ENCODE peak calls at places on chromosomes 3 and 15, in seven cellular contexts. S, D, J, Q, U, H and R are unnamed samples.

GRCh38 chr3:39101022-39101689 is 6.3 kb downstream of the GORASP1 start:
- DNase-seq in S (peak), D (peak), J (no peak), Q (peak), U (peak), H (peak), R (no peak)

GRCh38 chr3:48926425-48927392 is 8.1 kb downstream of the ARIH2 start:
- DNase-seq in S (no peak), D (no peak), J (no peak), Q (no peak), U (peak), H (no peak), R (no peak)

GRCh38 chr3:141402476-141403171 is 34.3 kb downstream of the ZBTB38 start:
- DNase-seq in S (peak), D (peak), J (peak), Q (peak), U (peak), H (peak), R (no peak)

GRCh38 chr3:11718582-11719405 is 75.1 kb upstream of the VGLL4 start:
- DNase-seq in S (no peak), D (peak), J (peak), Q (peak), U (peak), H (peak), R (peak)

GRCh38 chr3:108838411-108838810 is 15.8 kb downstream of the TRAT1 start:
- DNase-seq in S (no peak), D (no peak), J (no peak), Q (no peak), U (no peak), H (no peak), R (no peak)

GRCh38 chr3:58998476-58999117 is 51.2 kb downstream of the CFAP20DC start:
- DNase-seq in S (no peak), D (peak), J (no peak), Q (peak), U (peak), H (peak), R (no peak)

GRCh38 chr3:23435318-23435717 is 232.2 kb downstream of the UBE2E2 start:
- DNase-seq in S (peak), D (peak), J (no peak), Q (no peak), U (no peak), H (no peak), R (no peak)

GRCh38 chr3:197339841-197340520 is 41.6 kb upstream of the DLG1 start:
- DNase-seq in S (no peak), D (peak), J (no peak), Q (peak), U (peak), H (no peak), R (no peak)

GRCh38 chr15:57495037-57495436 is 96.7 kb upstream of the MYZAP start:
- DNase-seq in S (no peak), D (peak), J (no peak), Q (no peak), U (no peak), H (peak), R (no peak)

GRCh38 chr3:66797916-66798560 is 200.1 kb upstream of the KBTBD8 start:
- DNase-seq in S (peak), D (peak), J (peak), Q (peak), U (peak), H (no peak), R (peak)

GRCh38 chr3:112372396-112372795 is 39.4 kb downstream of the CD200 start:
- DNase-seq in S (no peak), D (no peak), J (no peak), Q (no peak), U (no peak), H (no peak), R (no peak)

GRCh38 chr3:102301155-102301554 is 133.7 kb upstream of the ZPLD1 start:
- DNase-seq in S (no peak), D (peak), J (no peak), Q (no peak), U (no peak), H (no peak), R (no peak)

GRCh38 chr3:139103484-139103883 is 58.8 kb upstream of the PRR23C start:
- DNase-seq in S (no peak), D (no peak), J (no peak), Q (no peak), U (no peak), H (no peak), R (no peak)

GRCh38 chr15:67741313-67741712 is 84.0 kb upstream of the SKOR1 start:
- DNase-seq in S (no peak), D (no peak), J (no peak), Q (no peak), U (no peak), H (no peak), R (no peak)

GRCh38 chr3:190182418-190183043 is 61.8 kb upstream of the P3H2 start:
- DNase-seq in S (no peak), D (no peak), J (no peak), Q (peak), U (peak), H (peak), R (no peak)

GRCh38 chr15:50463423-50464358 is 39.5 kb downstream of the USP8 start:
- DNase-seq in S (no peak), D (no peak), J (no peak), Q (peak), U (peak), H (no peak), R (no peak)

GRCh38 chr3:117144832-117145231 is 435.3 kb downstream of the TUSC7 start:
- DNase-seq in S (no peak), D (no peak), J (no peak), Q (peak), U (no peak), H (no peak), R (no peak)

GRCh38 chr3:179717219-179717618 is 64.4 kb downstream of the USP13 start:
- DNase-seq in S (no peak), D (no peak), J (no peak), Q (no peak), U (no peak), H (no peak), R (no peak)

GRCh38 chr15:70088887-70089691 is 8.6 kb downstream of the TLE3 start:
- DNase-seq in S (no peak), D (peak), J (no peak), Q (peak), U (peak), H (no peak), R (no peak)

GRCh38 chr3:148847351-148847750 is 17.7 kb upstream of the CPA3 start:
- DNase-seq in S (no peak), D (no peak), J (no peak), Q (peak), U (no peak), H (no peak), R (no peak)

GRCh38 chr3:34152641-34153040 is 354.2 kb downstream of the PDCD6IP start:
- DNase-seq in S (no peak), D (no peak), J (no peak), Q (no peak), U (no peak), H (no peak), R (no peak)

GRCh38 chr3:108791473-108791872 is 31.1 kb upstream of the TRAT1 start:
- DNase-seq in S (no peak), D (no peak), J (no peak), Q (no peak), U (no peak), H (no peak), R (no peak)

GRCh38 chr3:20375302-20375701 is 189.3 kb upstream of the SGO1 start:
- DNase-seq in S (no peak), D (no peak), J (no peak), Q (no peak), U (no peak), H (peak), R (no peak)

GRCh38 chr3:119624002-119624401 is 26.3 kb downstream of the PLA1A start:
- DNase-seq in S (no peak), D (no peak), J (no peak), Q (no peak), U (no peak), H (no peak), R (no peak)

GRCh38 chr3:72888546-72889309 is 882 bp downstream of the GXYLT2 start:
- DNase-seq in S (peak), D (peak), J (peak), Q (peak), U (peak), H (no peak), R (peak)

GRCh38 chr3:144162042-144162441 is 190.4 kb downstream of the DIPK2A start:
- DNase-seq in S (no peak), D (no peak), J (no peak), Q (peak), U (peak), H (no peak), R (no peak)

GRCh38 chr15:76987896-76988860 is 6.7 kb upstream of the PSTPIP1 start:
- DNase-seq in S (peak), D (peak), J (no peak), Q (no peak), U (no peak), H (no peak), R (no peak)

GRCh38 chr3:173618703-173619102 is 221.2 kb downstream of the NLGN1 start:
- DNase-seq in S (no peak), D (peak), J (no peak), Q (no peak), U (no peak), H (no peak), R (no peak)

GRCh38 chr3:59773970-59774369 is 724.1 kb upstream of the CFAP20DC start:
- DNase-seq in S (no peak), D (no peak), J (no peak), Q (no peak), U (no peak), H (no peak), R (no peak)

GRCh38 chr3:153634683-153635082 is 472.7 kb downstream of the RAP2B start:
- DNase-seq in S (no peak), D (no peak), J (no peak), Q (no peak), U (no peak), H (no peak), R (no peak)

GRCh38 chr3:11362600-11362999 is 90.4 kb downstream of the ATG7 start:
- DNase-seq in S (no peak), D (no peak), J (no peak), Q (peak), U (no peak), H (no peak), R (no peak)

GRCh38 chr15:65163041-65163440 is 22.1 kb downstream of the CLPX start:
- DNase-seq in S (no peak), D (no peak), J (no peak), Q (peak), U (no peak), H (peak), R (no peak)
- H3K18ac ChIP-seq in S (no peak), D (no peak), J (no peak), Q (no peak), U (no peak), H (no peak), R (no peak)

GRCh38 chr3:161409858-161410257 is 38.5 kb upstream of the SPTSSB start:
- DNase-seq in S (no peak), D (peak), J (no peak), Q (no peak), U (no peak), H (no peak), R (no peak)
- H3K18ac ChIP-seq in S (no peak), D (no peak), J (no peak), Q (no peak), U (no peak), H (no peak), R (peak)

GRCh38 chr3:13683288-13683687 is 134.4 kb downstream of the FBLN2 start:
- DNase-seq in S (no peak), D (no peak), J (no peak), Q (no peak), U (no peak), H (no peak), R (no peak)
- H3K18ac ChIP-seq in S (no peak), D (no peak), J (peak), Q (no peak), U (no peak), H (no peak), R (no peak)

GRCh38 chr3:126347543-126348161 is 9.6 kb downstream of the KLF15 start:
- DNase-seq in S (peak), D (no peak), J (no peak), Q (no peak), U (no peak), H (no peak), R (no peak)

GRCh38 chr3:126350502-126351085 is 6.6 kb downstream of the KLF15 start:
- DNase-seq in S (no peak), D (no peak), J (no peak), Q (no peak), U (no peak), H (no peak), R (no peak)

GRCh38 chr3:126348308-126348920 is 8.8 kb downstream of the KLF15 start:
- DNase-seq in S (peak), D (peak), J (no peak), Q (no peak), U (no peak), H (no peak), R (peak)

GRCh38 chr3:126349611-126350501 is 7.4 kb downstream of the KLF15 start:
- DNase-seq in S (no peak), D (no peak), J (no peak), Q (no peak), U (no peak), H (no peak), R (no peak)

GRCh38 chr3:126349071-126349470 is 8.1 kb downstream of the KLF15 start:
- DNase-seq in S (no peak), D (no peak), J (no peak), Q (no peak), U (no peak), H (no peak), R (no peak)
- H3K18ac ChIP-seq in S (no peak), D (no peak), J (peak), Q (no peak), U (no peak), H (no peak), R (no peak)

GRCh38 chr3:76570436-76571057 is 469.4 kb upstream of the ROBO2 start:
- DNase-seq in S (no peak), D (peak), J (no peak), Q (peak), U (peak), H (peak), R (no peak)
- H3K18ac ChIP-seq in S (no peak), D (no peak), J (no peak), Q (no peak), U (no peak), H (no peak), R (no peak)

GRCh38 chr3:126925411-126926171 is 57.3 kb upstream of the PLXNA1 start:
- DNase-seq in S (no peak), D (no peak), J (no peak), Q (peak), U (peak), H (peak), R (no peak)
- H3K18ac ChIP-seq in S (no peak), D (no peak), J (peak), Q (peak), U (peak), H (no peak), R (no peak)

GRCh38 chr3:160822931-160823330 is 66.9 kb downstream of the PPM1L start:
- DNase-seq in S (no peak), D (no peak), J (no peak), Q (no peak), U (no peak), H (no peak), R (no peak)
- H3K18ac ChIP-seq in S (no peak), D (no peak), J (no peak), Q (no peak), U (no peak), H (no peak), R (no peak)

DNA sequence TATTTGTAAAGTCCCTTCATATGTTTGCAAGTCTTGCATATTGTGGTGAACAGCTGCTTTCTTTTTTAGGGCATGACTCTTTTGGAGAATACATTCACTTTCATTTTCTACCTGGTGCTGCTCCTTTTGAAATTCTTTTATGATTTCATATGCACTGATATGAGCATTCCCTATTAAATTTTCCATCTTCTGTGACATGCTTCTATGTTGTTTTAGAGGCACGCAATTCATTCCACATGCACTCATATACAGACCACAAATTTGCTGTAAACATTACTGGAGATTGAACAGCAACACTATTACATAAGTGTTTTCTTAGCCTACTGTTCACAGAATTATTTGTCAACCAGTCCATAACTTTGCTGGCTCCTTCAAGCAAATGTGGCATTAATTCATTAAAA is 92.8 kb upstream of the TNFSF10 start:
- DNase-seq in S (no peak), D (no peak), J (no peak), Q (peak), U (peak), H (no peak), R (no peak)
- H3K18ac ChIP-seq in S (no peak), D (no peak), J (no peak), Q (no peak), U (no peak), H (no peak), R (no peak)

GRCh38 chr3:155854147-155854940 is at the start of gene SLC33A1:
- DNase-seq in S (peak), D (peak), J (peak), Q (peak), U (peak), H (peak), R (peak)

GRCh38 chr3:155847993-155848392 is 6.2 kb downstream of the SLC33A1 start:
- DNase-seq in S (no peak), D (no peak), J (no peak), Q (no peak), U (no peak), H (no peak), R (no peak)

DNA sequence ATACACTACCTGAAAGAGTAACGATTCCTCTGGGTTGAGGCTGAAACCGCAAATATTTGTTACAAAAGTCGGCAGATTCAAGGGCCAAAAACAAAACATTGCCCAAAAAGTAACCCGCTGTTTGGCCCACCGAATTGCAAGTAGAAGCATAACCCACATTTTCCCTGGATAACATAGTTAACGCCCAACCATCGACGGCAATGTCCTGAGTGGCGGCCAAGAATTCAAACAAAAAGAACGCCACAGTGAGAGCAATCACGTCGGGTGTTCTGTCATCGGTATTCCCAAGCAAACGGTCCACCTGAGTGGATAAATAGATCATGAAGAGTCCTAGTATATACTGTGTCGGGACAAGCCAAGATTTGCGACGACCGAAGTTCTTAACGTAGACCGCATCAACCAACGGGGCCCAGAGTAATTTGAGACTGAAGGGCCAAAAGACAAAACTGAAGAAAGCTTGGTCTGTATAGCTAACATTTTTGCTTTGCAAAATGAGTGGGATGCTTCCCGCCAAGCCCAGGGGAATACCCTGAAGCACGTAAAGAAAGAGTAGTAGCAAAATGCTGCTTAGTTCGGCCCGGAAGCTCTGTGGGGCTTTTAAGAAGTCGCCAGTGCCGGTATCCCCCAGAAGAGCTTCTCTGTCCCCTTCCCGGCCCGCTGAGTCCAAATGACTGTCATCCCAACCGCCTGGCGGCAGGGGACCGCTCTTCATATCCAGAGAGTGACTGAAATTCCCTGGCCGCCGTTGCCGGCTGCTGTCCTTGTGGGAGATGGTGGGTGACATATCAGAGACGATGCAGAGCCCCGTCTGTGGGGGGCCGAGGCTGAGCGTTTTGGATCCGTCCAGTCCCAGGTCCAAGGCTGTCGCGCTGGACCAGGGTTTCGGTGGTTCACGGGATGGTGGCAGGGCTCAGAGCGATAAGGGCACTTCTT is 747 bp downstream of the SLC33A1 start:
- DNase-seq in S (no peak), D (peak), J (peak), Q (peak), U (no peak), H (peak), R (no peak)
- H3K18ac ChIP-seq in S (no peak), D (no peak), J (peak), Q (no peak), U (peak), H (peak), R (no peak)

GRCh38 chr3:164962610-164963009 is 115.7 kb downstream of the SI start:
- DNase-seq in S (no peak), D (no peak), J (no peak), Q (no peak), U (no peak), H (no peak), R (no peak)
- H3K18ac ChIP-seq in S (no peak), D (no peak), J (no peak), Q (no peak), U (no peak), H (no peak), R (no peak)